ENCODE peak calls at places on chromosomes 2 and 18, in ten cellular contexts. One of them, this sample, is unnamed.

GRCh38 chr2:205658572-205658971 is 23.7 kb upstream of the NRP2 start:
- DNase-seq in gastrocnemius medialis: no peak
- DNase-seq in prostate gland: no peak
- DNase-seq in cardiac fibroblast: no peak
- DNase-seq in cardiac muscle cell: no peak
- DNase-seq in left ventricle myocardium inferior: no peak
- DNase-seq in astrocyte of the spinal cord: no peak
- DNase-seq in CD8-positive, alpha-beta T cell: no peak
- DNase-seq in endothelial cell: no peak
- DNase-seq in nephron progenitor cell: no peak
- DNase-seq in this sample: no peak

GRCh38 chr2:189676471-189676870 is 2.0 kb downstream of the ANKAR start:
- DNase-seq in gastrocnemius medialis: no peak
- DNase-seq in prostate gland: no peak
- DNase-seq in cardiac fibroblast: peak
- DNase-seq in cardiac muscle cell: peak
- DNase-seq in left ventricle myocardium inferior: no peak
- DNase-seq in astrocyte of the spinal cord: peak
- DNase-seq in CD8-positive, alpha-beta T cell: no peak
- DNase-seq in endothelial cell: no peak
- DNase-seq in nephron progenitor cell: no peak
- DNase-seq in this sample: no peak

GRCh38 chr2:65027611-65028244 is 28.5 kb upstream of the CEP68 start:
- DNase-seq in gastrocnemius medialis: no peak
- DNase-seq in prostate gland: no peak
- DNase-seq in cardiac fibroblast: peak
- DNase-seq in cardiac muscle cell: no peak
- DNase-seq in left ventricle myocardium inferior: no peak
- DNase-seq in astrocyte of the spinal cord: no peak
- DNase-seq in CD8-positive, alpha-beta T cell: no peak
- DNase-seq in endothelial cell: no peak
- DNase-seq in nephron progenitor cell: no peak
- DNase-seq in this sample: no peak

GRCh38 chr2:229433351-229433750 is 162.3 kb upstream of the PID1 start:
- DNase-seq in gastrocnemius medialis: no peak
- DNase-seq in prostate gland: no peak
- DNase-seq in cardiac fibroblast: peak
- DNase-seq in cardiac muscle cell: no peak
- DNase-seq in left ventricle myocardium inferior: no peak
- DNase-seq in astrocyte of the spinal cord: no peak
- DNase-seq in CD8-positive, alpha-beta T cell: no peak
- DNase-seq in endothelial cell: no peak
- DNase-seq in nephron progenitor cell: no peak
- DNase-seq in this sample: no peak

GRCh38 chr18:74271656-74272055 is 20.1 kb downstream of the CYB5A start:
- DNase-seq in gastrocnemius medialis: no peak
- DNase-seq in prostate gland: no peak
- DNase-seq in cardiac fibroblast: peak
- DNase-seq in cardiac muscle cell: no peak
- DNase-seq in left ventricle myocardium inferior: no peak
- DNase-seq in astrocyte of the spinal cord: no peak
- DNase-seq in CD8-positive, alpha-beta T cell: no peak
- DNase-seq in endothelial cell: no peak
- DNase-seq in nephron progenitor cell: no peak
- DNase-seq in this sample: no peak

GRCh38 chr2:222561817-222562424 is 94.0 kb downstream of the FARSB start:
- DNase-seq in gastrocnemius medialis: no peak
- DNase-seq in prostate gland: peak
- DNase-seq in cardiac fibroblast: peak
- DNase-seq in cardiac muscle cell: peak
- DNase-seq in left ventricle myocardium inferior: no peak
- DNase-seq in astrocyte of the spinal cord: peak
- DNase-seq in CD8-positive, alpha-beta T cell: no peak
- DNase-seq in endothelial cell: peak
- DNase-seq in nephron progenitor cell: peak
- DNase-seq in this sample: peak

GRCh38 chr2:28633739-28634138 is 117.9 kb upstream of the PPP1CB start:
- DNase-seq in gastrocnemius medialis: no peak
- DNase-seq in prostate gland: peak
- DNase-seq in cardiac fibroblast: peak
- DNase-seq in cardiac muscle cell: peak
- DNase-seq in left ventricle myocardium inferior: no peak
- DNase-seq in astrocyte of the spinal cord: peak
- DNase-seq in CD8-positive, alpha-beta T cell: no peak
- DNase-seq in endothelial cell: no peak
- DNase-seq in nephron progenitor cell: no peak
- DNase-seq in this sample: peak

GRCh38 chr2:204122425-204122824 is 185.9 kb downstream of the ICOS start:
- DNase-seq in gastrocnemius medialis: no peak
- DNase-seq in prostate gland: no peak
- DNase-seq in cardiac fibroblast: no peak
- DNase-seq in cardiac muscle cell: no peak
- DNase-seq in left ventricle myocardium inferior: no peak
- DNase-seq in astrocyte of the spinal cord: no peak
- DNase-seq in CD8-positive, alpha-beta T cell: no peak
- DNase-seq in endothelial cell: no peak
- DNase-seq in nephron progenitor cell: no peak
- DNase-seq in this sample: no peak

GRCh38 chr2:3542107-3542506 is 16.0 kb downstream of the RNASEH1 start:
- DNase-seq in gastrocnemius medialis: no peak
- DNase-seq in prostate gland: no peak
- DNase-seq in cardiac fibroblast: no peak
- DNase-seq in cardiac muscle cell: no peak
- DNase-seq in left ventricle myocardium inferior: no peak
- DNase-seq in astrocyte of the spinal cord: no peak
- DNase-seq in CD8-positive, alpha-beta T cell: no peak
- DNase-seq in endothelial cell: no peak
- DNase-seq in nephron progenitor cell: no peak
- DNase-seq in this sample: no peak

GRCh38 chr2:3535794-3536681 is 16.7 kb upstream of the ADI1 start:
- DNase-seq in gastrocnemius medialis: peak
- DNase-seq in prostate gland: no peak
- DNase-seq in cardiac fibroblast: peak
- DNase-seq in cardiac muscle cell: peak
- DNase-seq in left ventricle myocardium inferior: peak
- DNase-seq in astrocyte of the spinal cord: peak
- DNase-seq in CD8-positive, alpha-beta T cell: no peak
- DNase-seq in endothelial cell: no peak
- DNase-seq in nephron progenitor cell: peak
- DNase-seq in this sample: peak

GRCh38 chr2:3536682-3537632 is 17.6 kb upstream of the ADI1 start:
- DNase-seq in gastrocnemius medialis: peak
- DNase-seq in prostate gland: no peak
- DNase-seq in cardiac fibroblast: peak
- DNase-seq in cardiac muscle cell: peak
- DNase-seq in left ventricle myocardium inferior: peak
- DNase-seq in astrocyte of the spinal cord: no peak
- DNase-seq in CD8-positive, alpha-beta T cell: no peak
- DNase-seq in endothelial cell: peak
- DNase-seq in nephron progenitor cell: peak
- DNase-seq in this sample: peak

GRCh38 chr2:3543023-3543683 is 15.0 kb downstream of the RNASEH1 start:
- DNase-seq in gastrocnemius medialis: no peak
- DNase-seq in prostate gland: no peak
- DNase-seq in cardiac fibroblast: no peak
- DNase-seq in cardiac muscle cell: no peak
- DNase-seq in left ventricle myocardium inferior: no peak
- DNase-seq in astrocyte of the spinal cord: no peak
- DNase-seq in CD8-positive, alpha-beta T cell: no peak
- DNase-seq in endothelial cell: no peak
- DNase-seq in nephron progenitor cell: no peak
- DNase-seq in this sample: no peak

GRCh38 chr2:3539836-3540235 is 18.3 kb downstream of the RNASEH1 start:
- DNase-seq in gastrocnemius medialis: no peak
- DNase-seq in prostate gland: no peak
- DNase-seq in cardiac fibroblast: no peak
- DNase-seq in cardiac muscle cell: no peak
- DNase-seq in left ventricle myocardium inferior: no peak
- DNase-seq in astrocyte of the spinal cord: no peak
- DNase-seq in CD8-positive, alpha-beta T cell: no peak
- DNase-seq in endothelial cell: no peak
- DNase-seq in nephron progenitor cell: no peak
- DNase-seq in this sample: no peak
- TF ChIP-seq CTCF in gastrocnemius medialis: no peak
- TF ChIP-seq CTCF in prostate gland: no peak
- TF ChIP-seq CTCF in cardiac fibroblast: no peak
- TF ChIP-seq CTCF in cardiac muscle cell: no peak
- TF ChIP-seq CTCF in left ventricle myocardium inferior: no peak
- TF ChIP-seq CTCF in astrocyte of the spinal cord: no peak
- TF ChIP-seq CTCF in CD8-positive, alpha-beta T cell: no peak
- TF ChIP-seq CTCF in endothelial cell: no peak
- TF ChIP-seq CTCF in nephron progenitor cell: no peak
- TF ChIP-seq CTCF in this sample: no peak

GRCh38 chr2:31386648-31387047 is 27.9 kb downstream of the XDH start:
- DNase-seq in gastrocnemius medialis: no peak
- DNase-seq in prostate gland: no peak
- DNase-seq in cardiac fibroblast: peak
- DNase-seq in cardiac muscle cell: no peak
- DNase-seq in left ventricle myocardium inferior: no peak
- DNase-seq in astrocyte of the spinal cord: no peak
- DNase-seq in CD8-positive, alpha-beta T cell: no peak
- DNase-seq in endothelial cell: no peak
- DNase-seq in nephron progenitor cell: peak
- DNase-seq in this sample: peak
- TF ChIP-seq CTCF in gastrocnemius medialis: no peak
- TF ChIP-seq CTCF in prostate gland: no peak
- TF ChIP-seq CTCF in cardiac fibroblast: peak
- TF ChIP-seq CTCF in cardiac muscle cell: no peak
- TF ChIP-seq CTCF in left ventricle myocardium inferior: no peak
- TF ChIP-seq CTCF in astrocyte of the spinal cord: no peak
- TF ChIP-seq CTCF in CD8-positive, alpha-beta T cell: no peak
- TF ChIP-seq CTCF in endothelial cell: no peak
- TF ChIP-seq CTCF in nephron progenitor cell: no peak
- TF ChIP-seq CTCF in this sample: no peak

GRCh38 chr2:42851740-42852250 is 59.4 kb upstream of the HAAO start:
- DNase-seq in gastrocnemius medialis: no peak
- DNase-seq in prostate gland: no peak
- DNase-seq in cardiac fibroblast: no peak
- DNase-seq in cardiac muscle cell: no peak
- DNase-seq in left ventricle myocardium inferior: no peak
- DNase-seq in astrocyte of the spinal cord: no peak
- DNase-seq in CD8-positive, alpha-beta T cell: no peak
- DNase-seq in endothelial cell: no peak
- DNase-seq in nephron progenitor cell: no peak
- DNase-seq in this sample: no peak

GRCh38 chr2:42854207-42854818 is 61.9 kb upstream of the HAAO start:
- DNase-seq in gastrocnemius medialis: no peak
- DNase-seq in prostate gland: peak
- DNase-seq in cardiac fibroblast: peak
- DNase-seq in cardiac muscle cell: no peak
- DNase-seq in left ventricle myocardium inferior: peak
- DNase-seq in astrocyte of the spinal cord: peak
- DNase-seq in CD8-positive, alpha-beta T cell: no peak
- DNase-seq in endothelial cell: no peak
- DNase-seq in nephron progenitor cell: peak
- DNase-seq in this sample: no peak

GRCh38 chr2:42853571-42854206 is 61.3 kb upstream of the HAAO start:
- DNase-seq in gastrocnemius medialis: no peak
- DNase-seq in prostate gland: no peak
- DNase-seq in cardiac fibroblast: no peak
- DNase-seq in cardiac muscle cell: no peak
- DNase-seq in left ventricle myocardium inferior: no peak
- DNase-seq in astrocyte of the spinal cord: no peak
- DNase-seq in CD8-positive, alpha-beta T cell: no peak
- DNase-seq in endothelial cell: no peak
- DNase-seq in nephron progenitor cell: no peak
- DNase-seq in this sample: no peak

GRCh38 chr2:42851186-42851585 is 58.8 kb upstream of the HAAO start:
- DNase-seq in gastrocnemius medialis: no peak
- DNase-seq in prostate gland: no peak
- DNase-seq in cardiac fibroblast: no peak
- DNase-seq in cardiac muscle cell: no peak
- DNase-seq in left ventricle myocardium inferior: no peak
- DNase-seq in astrocyte of the spinal cord: no peak
- DNase-seq in CD8-positive, alpha-beta T cell: no peak
- DNase-seq in endothelial cell: no peak
- DNase-seq in nephron progenitor cell: no peak
- DNase-seq in this sample: no peak

GRCh38 chr2:42852798-42853197 is 60.4 kb upstream of the HAAO start:
- DNase-seq in gastrocnemius medialis: no peak
- DNase-seq in prostate gland: no peak
- DNase-seq in cardiac fibroblast: no peak
- DNase-seq in cardiac muscle cell: no peak
- DNase-seq in left ventricle myocardium inferior: no peak
- DNase-seq in astrocyte of the spinal cord: no peak
- DNase-seq in CD8-positive, alpha-beta T cell: no peak
- DNase-seq in endothelial cell: no peak
- DNase-seq in nephron progenitor cell: no peak
- DNase-seq in this sample: no peak
- TF ChIP-seq CTCF in gastrocnemius medialis: no peak
- TF ChIP-seq CTCF in prostate gland: no peak
- TF ChIP-seq CTCF in cardiac fibroblast: no peak
- TF ChIP-seq CTCF in cardiac muscle cell: no peak
- TF ChIP-seq CTCF in left ventricle myocardium inferior: no peak
- TF ChIP-seq CTCF in astrocyte of the spinal cord: no peak
- TF ChIP-seq CTCF in CD8-positive, alpha-beta T cell: no peak
- TF ChIP-seq CTCF in endothelial cell: no peak
- TF ChIP-seq CTCF in nephron progenitor cell: no peak
- TF ChIP-seq CTCF in this sample: no peak

GRCh38 chr2:109662889-109663288 is 48.7 kb downstream of the SOWAHC start:
- DNase-seq in gastrocnemius medialis: no peak
- DNase-seq in prostate gland: no peak
- DNase-seq in cardiac fibroblast: no peak
- DNase-seq in cardiac muscle cell: no peak
- DNase-seq in left ventricle myocardium inferior: no peak
- DNase-seq in astrocyte of the spinal cord: no peak
- DNase-seq in CD8-positive, alpha-beta T cell: no peak
- DNase-seq in endothelial cell: no peak
- DNase-seq in nephron progenitor cell: no peak
- DNase-seq in this sample: no peak
- TF ChIP-seq CTCF in gastrocnemius medialis: no peak
- TF ChIP-seq CTCF in prostate gland: no peak
- TF ChIP-seq CTCF in cardiac fibroblast: peak
- TF ChIP-seq CTCF in cardiac muscle cell: no peak
- TF ChIP-seq CTCF in left ventricle myocardium inferior: no peak
- TF ChIP-seq CTCF in astrocyte of the spinal cord: peak
- TF ChIP-seq CTCF in CD8-positive, alpha-beta T cell: no peak
- TF ChIP-seq CTCF in endothelial cell: no peak
- TF ChIP-seq CTCF in nephron progenitor cell: no peak
- TF ChIP-seq CTCF in this sample: no peak

GRCh38 chr2:108928660-108929377 is 60.2 kb downstream of the EDAR start:
- DNase-seq in gastrocnemius medialis: no peak
- DNase-seq in prostate gland: no peak
- DNase-seq in cardiac fibroblast: no peak
- DNase-seq in cardiac muscle cell: no peak
- DNase-seq in left ventricle myocardium inferior: no peak
- DNase-seq in astrocyte of the spinal cord: no peak
- DNase-seq in CD8-positive, alpha-beta T cell: no peak
- DNase-seq in endothelial cell: no peak
- DNase-seq in nephron progenitor cell: no peak
- DNase-seq in this sample: no peak
- TF ChIP-seq CTCF in gastrocnemius medialis: no peak
- TF ChIP-seq CTCF in prostate gland: no peak
- TF ChIP-seq CTCF in cardiac fibroblast: no peak
- TF ChIP-seq CTCF in cardiac muscle cell: no peak
- TF ChIP-seq CTCF in left ventricle myocardium inferior: no peak
- TF ChIP-seq CTCF in astrocyte of the spinal cord: no peak
- TF ChIP-seq CTCF in CD8-positive, alpha-beta T cell: peak
- TF ChIP-seq CTCF in endothelial cell: peak
- TF ChIP-seq CTCF in nephron progenitor cell: peak
- TF ChIP-seq CTCF in this sample: no peak